ENCODE peak calls at places on chromosomes 12 and 14, in five cellular contexts. F is Daoy; C is right cardiac atrium; X is stimulated activated CD4-positive, alpha-beta T cell treated with anti-CD3 and anti-CD28 coated beads, Interleukin-1b, Interleukin-23, amount 100 ng/mL, for 1 hour; V is pons. U is an unnamed sample.
A peak's percentile ranks its signal among the peaks of the same experiment; 100 is the strongest.

GRCh38 chr14:48251290-48251689 is 575.9 kb upstream of the MDGA2 start:
- DNase-seq in F (no peak), C (no peak), X (no peak), V (no peak), U (no peak)

GRCh38 chr12:4440187-4440941 is 5.3 kb downstream of the FGF6 start:
- DNase-seq in F (no peak), C (no peak), X (no peak), V (no peak), U (no peak)

GRCh38 chr12:123602651-123603195 is 824 bp downstream of the DDX55 start:
- DNase-seq in F (no peak), C (no peak), X (no peak), V (no peak), U (no peak)

GRCh38 chr12:70724444-70724843 is 87.2 kb upstream of the PTPRB start:
- DNase-seq in F (no peak), C (no peak), X (no peak), V (no peak), U (no peak)

GRCh38 chr12:75212072-75212471 is 2.4 kb upstream of the KCNC2 start:
- DNase-seq in F (peak; percentile 43), C (no peak), X (no peak), V (no peak), U (no peak)

GRCh38 chr12:27549801-27550652 is 26.0 kb downstream of the PPFIBP1 start:
- DNase-seq in F (peak; percentile 93), C (peak; percentile 90), X (no peak), V (no peak), U (no peak)

GRCh38 chr12:129927316-129927900 is 23.6 kb upstream of the TMEM132D start:
- DNase-seq in F (peak; percentile 79), C (no peak), X (no peak), V (no peak), U (no peak)

GRCh38 chr12:51847830-51848727 is at the start of gene FIGNL2:
- DNase-seq in F (no peak), C (peak; percentile 71), X (no peak), V (no peak), U (no peak)

GRCh38 chr14:102192840-102193502 is 53.3 kb downstream of the WDR20 start:
- DNase-seq in F (no peak), C (no peak), X (no peak), V (peak; percentile 59), U (no peak)

GRCh38 chr12:105454688-105455087 is 124.2 kb downstream of the C12orf75 start:
- DNase-seq in F (no peak), C (no peak), X (no peak), V (no peak), U (no peak)

GRCh38 chr14:104789752-104790743 is 5.5 kb downstream of the AKT1 start:
- DNase-seq in F (no peak), C (peak; percentile 40), X (no peak), V (no peak), U (no peak)

GRCh38 chr14:37583358-37584210 is 11.5 kb downstream of the FOXA1 start:
- DNase-seq in F (peak; percentile 59), C (no peak), X (no peak), V (no peak), U (no peak)

GRCh38 chr14:92645841-92646478 is 102.5 kb downstream of the LGMN start:
- DNase-seq in F (no peak), C (no peak), X (no peak), V (no peak), U (no peak)

GRCh38 chr14:56608682-56609081 is 29.1 kb downstream of the TMEM260 start:
- DNase-seq in F (no peak), C (no peak), X (no peak), V (no peak), U (no peak)

GRCh38 chr12:119601877-119602536 is 8.4 kb downstream of the TMEM233 start:
- DNase-seq in F (no peak), C (no peak), X (no peak), V (no peak), U (no peak)

GRCh38 chr12:124284368-124284767 is 10.5 kb upstream of the RFLNA start:
- DNase-seq in F (no peak), C (no peak), X (no peak), V (no peak), U (no peak)

GRCh38 chr12:54680374-54680773 is 32.2 kb upstream of the DCD start:
- DNase-seq in F (peak; percentile 32), C (no peak), X (no peak), V (no peak), U (no peak)

GRCh38 chr12:50934981-50935807 is 17.1 kb upstream of the HIGD1C start:
- DNase-seq in F (no peak), C (no peak), X (no peak), V (no peak), U (no peak)

GRCh38 chr12:38934696-38935095 is 29.3 kb upstream of the CPNE8 start:
- DNase-seq in F (peak; percentile 23), C (no peak), X (no peak), V (no peak), U (no peak)

GRCh38 chr14:37263656-37264236 is 66.0 kb downstream of the MIPOL1 start:
- DNase-seq in F (no peak), C (no peak), X (no peak), V (no peak), U (no peak)

GRCh38 chr12:2447861-2448260 is 346.9 kb upstream of the FKBP4 start:
- DNase-seq in F (peak; percentile 56), C (no peak), X (no peak), V (no peak), U (no peak)

GRCh38 chr12:126108247-126108646 is 1043.0 kb downstream of the AACS start:
- DNase-seq in F (no peak), C (no peak), X (no peak), V (no peak), U (no peak)